ENCODE peak calls at places on chromosomes 16 and 17, in seven cellular contexts. O is GM12865, K is left ventricle myocardium inferior, L is RWPE2, I is fibroblast of the aortic adventitia, J is colonic mucosa, Y is upper lobe of right lung. T is an unnamed sample.

GRCh38 chr17:71188811-71189492 is 931.9 kb upstream of the SOX9 start:
- DNase-seq in Y (no peak), I (peak), O (peak), K (no peak), L (no peak), J (no peak), T (peak)

GRCh38 chr16:23691483-23692189 is 12.9 kb downstream of the PLK1 start:
- DNase-seq in J (no peak), L (no peak), O (no peak), Y (no peak), K (no peak), I (peak), T (peak)

GRCh38 chr17:48351916-48352332 is 78.1 kb downstream of the SKAP1 start:
- DNase-seq in O (peak), L (no peak), I (peak), J (no peak), K (no peak), Y (no peak), T (peak)

GRCh38 chr17:50045154-50045553 is 10.8 kb upstream of the ITGA3 start:
- DNase-seq in I (no peak), J (no peak), O (no peak), L (peak), K (no peak), Y (no peak), T (no peak)

GRCh38 chr17:75773808-75774470 is 8.9 kb upstream of the GALK1 start:
- DNase-seq in J (no peak), O (no peak), I (no peak), Y (peak), K (no peak), L (peak), T (no peak)

GRCh38 chr17:30363715-30364202 is 15.0 kb upstream of the CPD start:
- DNase-seq in Y (peak), J (no peak), O (peak), K (no peak), L (no peak), I (peak), T (peak)

GRCh38 chr16:60636117-60636516 is 1400.1 kb downstream of the CDH8 start:
- DNase-seq in O (no peak), L (no peak), K (no peak), Y (no peak), I (no peak), J (no peak), T (no peak)

GRCh38 chr17:57186231-57187019 is 69.9 kb upstream of the MSI2 start:
- DNase-seq in L (no peak), J (no peak), I (no peak), O (no peak), K (no peak), Y (no peak), T (no peak)

GRCh38 chr16:57614546-57615343 is 13.7 kb upstream of the ADGRG1 start:
- DNase-seq in K (no peak), O (peak), J (peak), L (peak), I (no peak), Y (peak), T (no peak)

GRCh38 chr16:83215417-83216001 is 588.7 kb downstream of the CDH13 start:
- DNase-seq in L (no peak), K (no peak), Y (no peak), I (peak), J (peak), O (peak), T (peak)

GRCh38 chr16:19830902-19831555 is 53.6 kb downstream of the GPRC5B start:
- DNase-seq in K (no peak), J (no peak), Y (no peak), L (no peak), O (no peak), I (no peak), T (no peak)

GRCh38 chr17:19305761-19306159 is 56.8 kb downstream of the B9D1 start:
- DNase-seq in J (no peak), I (no peak), O (no peak), K (no peak), Y (no peak), L (no peak), T (no peak)

GRCh38 chr16:58020628-58021521 is 4.7 kb upstream of the MMP15 start:
- DNase-seq in K (peak), Y (peak), I (peak), L (no peak), O (peak), J (peak), T (peak)

GRCh38 chr16:68737046-68737729 is at the start of gene CDH1:
- DNase-seq in L (peak), Y (peak), O (peak), J (peak), K (no peak), I (no peak), T (no peak)

GRCh38 chr17:2017274-2017941 is 7.7 kb downstream of the RTN4RL1 start:
- DNase-seq in I (no peak), O (peak), K (no peak), Y (no peak), L (no peak), J (no peak), T (no peak)

GRCh38 chr17:49850772-49851386 is 3.0 kb upstream of the TAC4 start:
- DNase-seq in L (no peak), I (no peak), O (no peak), K (no peak), J (no peak), Y (no peak), T (no peak)

GRCh38 chr17:60168654-60169053 is 18.9 kb downstream of the CA4 start:
- DNase-seq in K (no peak), I (no peak), O (no peak), J (no peak), Y (no peak), L (no peak), T (no peak)

GRCh38 chr17:76727745-76728456 is 1.3 kb downstream of the METTL23 start:
- DNase-seq in K (no peak), I (peak), Y (no peak), J (no peak), O (peak), L (no peak), T (no peak)

GRCh38 chr17:40471856-40472732 is 28.8 kb downstream of the IGFBP4 start:
- DNase-seq in Y (no peak), I (peak), O (no peak), L (no peak), K (no peak), J (no peak), T (no peak)

GRCh38 chr16:57672824-57673223 is 4.7 kb downstream of the ADGRG3 start:
- DNase-seq in O (no peak), J (no peak), Y (no peak), I (no peak), K (no peak), L (no peak), T (no peak)

GRCh38 chr17:41733348-41734138 is 900 bp downstream of the HAP1 start:
- DNase-seq in I (no peak), L (no peak), K (no peak), Y (no peak), O (no peak), J (no peak), T (no peak)

GRCh38 chr17:78727476-78728229 is 54.4 kb downstream of the CYTH1 start:
- DNase-seq in L (no peak), K (no peak), I (no peak), J (no peak), O (no peak), Y (no peak), T (no peak)
- TF ChIP-seq CTCF in L (no peak), K (no peak), I (no peak), J (no peak), O (no peak), Y (no peak), T (no peak)

GRCh38 chr16:4937782-4938682 is 1.1 kb upstream of the PPL start:
- DNase-seq in I (no peak), L (no peak), J (peak), Y (peak), O (no peak), K (no peak), T (no peak)
- H3K4me3 ChIP-seq in I (no peak), L (no peak), J (no peak), Y (no peak), O (no peak), K (peak), T (no peak)

GRCh38 chr16:11597268-11597690 is 10.6 kb upstream of the LITAF start:
- DNase-seq in Y (no peak), L (no peak), K (no peak), O (no peak), J (peak), I (no peak), T (no peak)
- TF ChIP-seq CTCF in Y (no peak), L (no peak), K (no peak), O (no peak), J (no peak), I (no peak), T (no peak)

DNA sequence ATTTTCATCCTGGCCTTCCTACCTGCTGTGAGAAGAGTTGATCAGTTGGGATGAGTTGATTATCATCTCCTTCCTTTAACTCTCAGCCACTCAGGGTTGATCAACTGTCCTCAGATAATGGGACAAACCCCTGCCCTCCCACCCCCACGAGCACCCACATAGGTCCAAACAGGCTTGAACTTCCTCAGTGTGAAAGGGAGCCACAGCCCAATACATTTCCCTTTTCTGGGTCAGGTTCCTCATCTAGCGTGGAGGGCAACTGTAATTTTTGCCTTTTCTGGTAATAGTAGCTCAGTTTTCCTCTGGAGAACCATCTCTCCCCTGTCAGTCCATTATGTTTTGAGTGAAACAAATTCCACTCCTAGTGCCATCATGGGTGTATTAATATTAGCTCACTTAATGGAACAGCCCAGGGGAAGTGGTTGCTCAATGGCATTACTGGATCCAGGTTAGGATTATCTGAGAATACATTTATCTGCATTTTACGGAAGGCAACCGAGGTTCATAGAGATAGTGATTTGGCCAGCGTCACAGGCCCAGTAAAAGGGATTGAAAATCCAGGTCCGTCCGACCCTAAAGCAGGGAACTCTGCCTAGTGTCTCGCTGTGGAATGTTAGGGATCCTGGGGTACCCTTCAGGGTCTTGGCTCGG is 476 bp upstream of the LPCAT2 start:
- DNase-seq in O (no peak), J (no peak), Y (no peak), L (no peak), I (peak), K (no peak), T (no peak)
- H3K4me3 ChIP-seq in O (no peak), J (peak), Y (peak), L (peak), I (peak), K (peak), T (peak)

GRCh38 chr16:86314402-86315025 is 195.8 kb upstream of the FOXF1 start:
- DNase-seq in O (no peak), I (no peak), Y (no peak), K (no peak), L (no peak), J (no peak), T (no peak)

GRCh38 chr16:86317617-86318021 is 192.7 kb upstream of the FOXF1 start:
- DNase-seq in K (no peak), Y (no peak), O (no peak), I (no peak), J (no peak), L (no peak), T (no peak)

GRCh38 chr16:86318119-86318518 is 192.2 kb upstream of the FOXF1 start:
- DNase-seq in J (no peak), Y (no peak), I (no peak), K (no peak), O (no peak), L (no peak), T (no peak)

GRCh38 chr16:86319871-86320270 is 190.5 kb upstream of the FOXF1 start:
- DNase-seq in Y (no peak), O (no peak), J (no peak), L (no peak), K (no peak), I (peak), T (no peak)

GRCh38 chr16:86316967-86317616 is 193.2 kb upstream of the FOXF1 start:
- DNase-seq in K (no peak), O (no peak), I (no peak), L (no peak), Y (no peak), J (no peak), T (no peak)
- TF ChIP-seq CTCF in K (no peak), O (no peak), I (no peak), L (no peak), Y (no peak), J (no peak), T (no peak)

GRCh38 chr17:27379863-27380533 is 76.2 kb upstream of the KSR1 start:
- DNase-seq in Y (peak), L (no peak), K (peak), J (peak), I (peak), O (no peak), T (no peak)
- H3K4me3 ChIP-seq in Y (peak), L (no peak), K (peak), J (no peak), I (peak), O (no peak), T (peak)

GRCh38 chr17:17698869-17699351 is 17.7 kb downstream of the RAI1 start:
- DNase-seq in K (no peak), J (no peak), I (no peak), O (no peak), Y (no peak), L (no peak), T (peak)

GRCh38 chr17:17701658-17702057 is 20.4 kb downstream of the RAI1 start:
- DNase-seq in K (no peak), O (no peak), Y (no peak), I (no peak), J (no peak), L (no peak), T (no peak)

GRCh38 chr17:17702370-17702769 is 21.1 kb downstream of the RAI1 start:
- DNase-seq in I (no peak), K (no peak), O (no peak), L (no peak), Y (no peak), J (no peak), T (no peak)

GRCh38 chr17:17701112-17701511 is 19.9 kb downstream of the RAI1 start:
- DNase-seq in O (no peak), K (no peak), J (no peak), I (no peak), L (no peak), Y (no peak), T (no peak)

GRCh38 chr17:17700251-17700969 is 19.2 kb downstream of the RAI1 start:
- DNase-seq in J (peak), K (no peak), Y (no peak), O (no peak), I (no peak), L (no peak), T (no peak)
- TF ChIP-seq CTCF in J (no peak), K (no peak), Y (no peak), O (no peak), I (no peak), L (no peak), T (no peak)

DNA sequence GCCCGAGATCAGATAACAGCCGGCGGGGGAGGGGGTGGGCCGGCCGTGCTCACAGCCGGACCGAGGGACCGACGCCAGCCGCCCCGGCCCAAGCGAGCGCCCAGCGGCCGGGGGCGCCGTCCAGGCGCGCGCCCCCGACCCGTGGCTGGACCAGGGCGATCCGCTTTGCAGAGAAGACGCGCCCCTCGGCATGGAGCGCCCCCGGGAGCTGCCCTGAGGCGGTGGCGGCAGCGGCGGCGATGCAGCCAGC is 353 bp downstream of the KCNJ12 start:
- DNase-seq in O (no peak), J (no peak), I (no peak), Y (no peak), K (no peak), L (no peak), T (no peak)
- H3K4me3 ChIP-seq in O (no peak), J (peak), I (peak), Y (peak), K (peak), L (peak), T (no peak)

GRCh38 chr17:80101160-80101945 is at the start of gene GAA:
- DNase-seq in K (peak), O (peak), J (peak), Y (peak), L (peak), I (peak), T (peak)
- TF ChIP-seq CTCF in K (peak), O (peak), J (peak), Y (peak), L (peak), I (peak), T (peak)